ENCODE peak calls at places on chromosomes 7 and 10, in six cellular contexts. One of them, this sample, is unnamed.

GRCh38 chr10:70771311-70772194 is 13.6 kb downstream of the TBATA start:
- DNase-seq in cardiac septum: peak; percentile 66
- DNase-seq in A172: no peak
- DNase-seq in activated naive CD4-positive, alpha-beta T cell: no peak
- DNase-seq in ELR: no peak
- DNase-seq in HFFc6: no peak
- DNase-seq in this sample: no peak

GRCh38 chr10:14173706-14174594 is 156.8 kb downstream of the FRMD4A start:
- DNase-seq in cardiac septum: no peak
- DNase-seq in A172: peak; percentile 33
- DNase-seq in activated naive CD4-positive, alpha-beta T cell: no peak
- DNase-seq in ELR: peak; percentile 16
- DNase-seq in HFFc6: no peak
- DNase-seq in this sample: no peak

GRCh38 chr10:119686465-119687191 is 35.4 kb downstream of the BAG3 start:
- DNase-seq in cardiac septum: peak; percentile 91
- DNase-seq in A172: peak; percentile 95
- DNase-seq in activated naive CD4-positive, alpha-beta T cell: peak; percentile 45
- DNase-seq in ELR: peak; percentile 99
- DNase-seq in HFFc6: peak; percentile 95
- DNase-seq in this sample: peak; percentile 69

GRCh38 chr7:76246804-76247389 is 45.2 kb downstream of the SRRM3 start:
- DNase-seq in cardiac septum: no peak
- DNase-seq in A172: no peak
- DNase-seq in activated naive CD4-positive, alpha-beta T cell: no peak
- DNase-seq in ELR: no peak
- DNase-seq in HFFc6: no peak
- DNase-seq in this sample: no peak

GRCh38 chr7:151978616-151979015 is 22.4 kb downstream of the GALNTL5 start:
- DNase-seq in cardiac septum: no peak
- DNase-seq in A172: no peak
- DNase-seq in activated naive CD4-positive, alpha-beta T cell: no peak
- DNase-seq in ELR: no peak
- DNase-seq in HFFc6: no peak
- DNase-seq in this sample: no peak

GRCh38 chr7:43577485-43577951 is 5.4 kb upstream of the STK17A start:
- DNase-seq in cardiac septum: no peak
- DNase-seq in A172: peak; percentile 47
- DNase-seq in activated naive CD4-positive, alpha-beta T cell: no peak
- DNase-seq in ELR: no peak
- DNase-seq in HFFc6: no peak
- DNase-seq in this sample: no peak

GRCh38 chr10:117168135-117168674 is 29.1 kb upstream of the KCNK18 start:
- DNase-seq in cardiac septum: peak; percentile 82
- DNase-seq in A172: no peak
- DNase-seq in activated naive CD4-positive, alpha-beta T cell: peak; percentile 16
- DNase-seq in ELR: peak; percentile 50
- DNase-seq in HFFc6: peak; percentile 29
- DNase-seq in this sample: peak; percentile 86

GRCh38 chr10:11687779-11688447 is 54.3 kb upstream of the ECHDC3 start:
- DNase-seq in cardiac septum: no peak
- DNase-seq in A172: peak; percentile 16
- DNase-seq in activated naive CD4-positive, alpha-beta T cell: no peak
- DNase-seq in ELR: no peak
- DNase-seq in HFFc6: no peak
- DNase-seq in this sample: no peak

GRCh38 chr7:130865408-130866236 is 131.6 kb upstream of the KLF14 start:
- DNase-seq in cardiac septum: no peak
- DNase-seq in A172: peak; percentile 37
- DNase-seq in activated naive CD4-positive, alpha-beta T cell: no peak
- DNase-seq in ELR: peak; percentile 57
- DNase-seq in HFFc6: no peak
- DNase-seq in this sample: no peak